ENCODE peak calls at places on chromosome 17, in seven cellular contexts. One of them, this sample, is unnamed.

GRCh38 chr17:21301593-21302550 is 17.4 kb downstream of the MAP2K3 start:
- DNase-seq in CD4-positive, alpha-beta memory T cell: no peak
- DNase-seq in activated T-helper 2 cell treated with anti-CD3 and anti-CD28 coated beads, Interferon-gamma antibody, Interleukin-2, Interleukin-4, amounts not matched to agents 10 μg/mL and 5 μg/mL and 100 μg/mL, durations not matched to agents 14 hours and 24 hours and 36 hours: no peak
- DNase-seq in T-helper 1 cell: no peak
- DNase-seq in Right ventricle myocardium superior: peak
- DNase-seq in NCI-H1417: no peak
- DNase-seq in naive B cell: no peak
- DNase-seq in this sample: no peak

GRCh38 chr17:43468746-43469544 is 14.8 kb upstream of the DHX8 start:
- DNase-seq in CD4-positive, alpha-beta memory T cell: no peak
- DNase-seq in activated T-helper 2 cell treated with anti-CD3 and anti-CD28 coated beads, Interferon-gamma antibody, Interleukin-2, Interleukin-4, amounts not matched to agents 10 μg/mL and 5 μg/mL and 100 μg/mL, durations not matched to agents 14 hours and 24 hours and 36 hours: no peak
- DNase-seq in T-helper 1 cell: no peak
- DNase-seq in Right ventricle myocardium superior: no peak
- DNase-seq in NCI-H1417: no peak
- DNase-seq in naive B cell: no peak
- DNase-seq in this sample: no peak

GRCh38 chr17:42459256-42459982 is 741 bp downstream of the ATP6V0A1 start:
- DNase-seq in CD4-positive, alpha-beta memory T cell: no peak
- DNase-seq in activated T-helper 2 cell treated with anti-CD3 and anti-CD28 coated beads, Interferon-gamma antibody, Interleukin-2, Interleukin-4, amounts not matched to agents 10 μg/mL and 5 μg/mL and 100 μg/mL, durations not matched to agents 14 hours and 24 hours and 36 hours: no peak
- DNase-seq in T-helper 1 cell: no peak
- DNase-seq in Right ventricle myocardium superior: peak
- DNase-seq in NCI-H1417: peak
- DNase-seq in naive B cell: peak
- DNase-seq in this sample: no peak

GRCh38 chr17:70658840-70659239 is 489.5 kb downstream of the KCNJ2 start:
- DNase-seq in CD4-positive, alpha-beta memory T cell: no peak
- DNase-seq in activated T-helper 2 cell treated with anti-CD3 and anti-CD28 coated beads, Interferon-gamma antibody, Interleukin-2, Interleukin-4, amounts not matched to agents 10 μg/mL and 5 μg/mL and 100 μg/mL, durations not matched to agents 14 hours and 24 hours and 36 hours: no peak
- DNase-seq in T-helper 1 cell: no peak
- DNase-seq in Right ventricle myocardium superior: no peak
- DNase-seq in NCI-H1417: no peak
- DNase-seq in naive B cell: no peak
- DNase-seq in this sample: no peak

GRCh38 chr17:75515229-75515522 is 161 bp downstream of the CASKIN2 start:
- DNase-seq in CD4-positive, alpha-beta memory T cell: no peak
- DNase-seq in activated T-helper 2 cell treated with anti-CD3 and anti-CD28 coated beads, Interferon-gamma antibody, Interleukin-2, Interleukin-4, amounts not matched to agents 10 μg/mL and 5 μg/mL and 100 μg/mL, durations not matched to agents 14 hours and 24 hours and 36 hours: no peak
- DNase-seq in T-helper 1 cell: no peak
- DNase-seq in Right ventricle myocardium superior: no peak
- DNase-seq in NCI-H1417: no peak
- DNase-seq in naive B cell: no peak
- DNase-seq in this sample: no peak

GRCh38 chr17:63191610-63192009 is 225.6 kb downstream of the TANC2 start:
- DNase-seq in CD4-positive, alpha-beta memory T cell: no peak
- DNase-seq in activated T-helper 2 cell treated with anti-CD3 and anti-CD28 coated beads, Interferon-gamma antibody, Interleukin-2, Interleukin-4, amounts not matched to agents 10 μg/mL and 5 μg/mL and 100 μg/mL, durations not matched to agents 14 hours and 24 hours and 36 hours: no peak
- DNase-seq in T-helper 1 cell: no peak
- DNase-seq in Right ventricle myocardium superior: peak
- DNase-seq in NCI-H1417: no peak
- DNase-seq in naive B cell: peak
- DNase-seq in this sample: peak

GRCh38 chr17:27984816-27985215 is 57.7 kb upstream of the NLK start:
- DNase-seq in CD4-positive, alpha-beta memory T cell: no peak
- DNase-seq in activated T-helper 2 cell treated with anti-CD3 and anti-CD28 coated beads, Interferon-gamma antibody, Interleukin-2, Interleukin-4, amounts not matched to agents 10 μg/mL and 5 μg/mL and 100 μg/mL, durations not matched to agents 14 hours and 24 hours and 36 hours: no peak
- DNase-seq in T-helper 1 cell: no peak
- DNase-seq in Right ventricle myocardium superior: peak
- DNase-seq in NCI-H1417: no peak
- DNase-seq in naive B cell: no peak
- DNase-seq in this sample: no peak

GRCh38 chr17:70343134-70343533 is 173.8 kb downstream of the KCNJ2 start:
- DNase-seq in CD4-positive, alpha-beta memory T cell: no peak
- DNase-seq in activated T-helper 2 cell treated with anti-CD3 and anti-CD28 coated beads, Interferon-gamma antibody, Interleukin-2, Interleukin-4, amounts not matched to agents 10 μg/mL and 5 μg/mL and 100 μg/mL, durations not matched to agents 14 hours and 24 hours and 36 hours: no peak
- DNase-seq in T-helper 1 cell: no peak
- DNase-seq in Right ventricle myocardium superior: no peak
- DNase-seq in NCI-H1417: no peak
- DNase-seq in naive B cell: no peak
- DNase-seq in this sample: no peak

GRCh38 chr17:10600551-10600950 is 51.1 kb upstream of the MYH2 start:
- DNase-seq in CD4-positive, alpha-beta memory T cell: no peak
- DNase-seq in activated T-helper 2 cell treated with anti-CD3 and anti-CD28 coated beads, Interferon-gamma antibody, Interleukin-2, Interleukin-4, amounts not matched to agents 10 μg/mL and 5 μg/mL and 100 μg/mL, durations not matched to agents 14 hours and 24 hours and 36 hours: no peak
- DNase-seq in T-helper 1 cell: no peak
- DNase-seq in Right ventricle myocardium superior: no peak
- DNase-seq in NCI-H1417: no peak
- DNase-seq in naive B cell: no peak
- DNase-seq in this sample: no peak

GRCh38 chr17:59503489-59503888 is 61.9 kb upstream of the DHX40 start:
- DNase-seq in CD4-positive, alpha-beta memory T cell: no peak
- DNase-seq in activated T-helper 2 cell treated with anti-CD3 and anti-CD28 coated beads, Interferon-gamma antibody, Interleukin-2, Interleukin-4, amounts not matched to agents 10 μg/mL and 5 μg/mL and 100 μg/mL, durations not matched to agents 14 hours and 24 hours and 36 hours: no peak
- DNase-seq in T-helper 1 cell: no peak
- DNase-seq in Right ventricle myocardium superior: no peak
- DNase-seq in NCI-H1417: no peak
- DNase-seq in naive B cell: no peak
- DNase-seq in this sample: no peak

GRCh38 chr17:76272541-76273434 is 7.6 kb downstream of the UBALD2 start:
- DNase-seq in CD4-positive, alpha-beta memory T cell: no peak
- DNase-seq in activated T-helper 2 cell treated with anti-CD3 and anti-CD28 coated beads, Interferon-gamma antibody, Interleukin-2, Interleukin-4, amounts not matched to agents 10 μg/mL and 5 μg/mL and 100 μg/mL, durations not matched to agents 14 hours and 24 hours and 36 hours: no peak
- DNase-seq in T-helper 1 cell: no peak
- DNase-seq in Right ventricle myocardium superior: no peak
- DNase-seq in NCI-H1417: no peak
- DNase-seq in naive B cell: peak
- DNase-seq in this sample: no peak

GRCh38 chr17:43217614-43218087 is 6.0 kb downstream of the TMEM106A start:
- DNase-seq in CD4-positive, alpha-beta memory T cell: no peak
- DNase-seq in activated T-helper 2 cell treated with anti-CD3 and anti-CD28 coated beads, Interferon-gamma antibody, Interleukin-2, Interleukin-4, amounts not matched to agents 10 μg/mL and 5 μg/mL and 100 μg/mL, durations not matched to agents 14 hours and 24 hours and 36 hours: no peak
- DNase-seq in T-helper 1 cell: no peak
- DNase-seq in Right ventricle myocardium superior: no peak
- DNase-seq in NCI-H1417: no peak
- DNase-seq in naive B cell: no peak
- DNase-seq in this sample: no peak

GRCh38 chr17:55740515-55741352 is 10.1 kb upstream of the PCTP start:
- DNase-seq in CD4-positive, alpha-beta memory T cell: no peak
- DNase-seq in activated T-helper 2 cell treated with anti-CD3 and anti-CD28 coated beads, Interferon-gamma antibody, Interleukin-2, Interleukin-4, amounts not matched to agents 10 μg/mL and 5 μg/mL and 100 μg/mL, durations not matched to agents 14 hours and 24 hours and 36 hours: no peak
- DNase-seq in T-helper 1 cell: no peak
- DNase-seq in Right ventricle myocardium superior: no peak
- DNase-seq in NCI-H1417: no peak
- DNase-seq in naive B cell: no peak
- DNase-seq in this sample: no peak

GRCh38 chr17:45222273-45222993 is 748 bp downstream of the FMNL1 start:
- DNase-seq in CD4-positive, alpha-beta memory T cell: peak
- DNase-seq in activated T-helper 2 cell treated with anti-CD3 and anti-CD28 coated beads, Interferon-gamma antibody, Interleukin-2, Interleukin-4, amounts not matched to agents 10 μg/mL and 5 μg/mL and 100 μg/mL, durations not matched to agents 14 hours and 24 hours and 36 hours: peak
- DNase-seq in T-helper 1 cell: no peak
- DNase-seq in Right ventricle myocardium superior: peak
- DNase-seq in NCI-H1417: no peak
- DNase-seq in naive B cell: no peak
- DNase-seq in this sample: no peak

GRCh38 chr17:38324732-38325131 is 19.0 kb downstream of the GPR179 start:
- DNase-seq in CD4-positive, alpha-beta memory T cell: no peak
- DNase-seq in activated T-helper 2 cell treated with anti-CD3 and anti-CD28 coated beads, Interferon-gamma antibody, Interleukin-2, Interleukin-4, amounts not matched to agents 10 μg/mL and 5 μg/mL and 100 μg/mL, durations not matched to agents 14 hours and 24 hours and 36 hours: no peak
- DNase-seq in T-helper 1 cell: no peak
- DNase-seq in Right ventricle myocardium superior: no peak
- DNase-seq in NCI-H1417: no peak
- DNase-seq in naive B cell: no peak
- DNase-seq in this sample: no peak

GRCh38 chr17:82090549-82091263 is 7.3 kb downstream of the FASN start:
- DNase-seq in CD4-positive, alpha-beta memory T cell: no peak
- DNase-seq in activated T-helper 2 cell treated with anti-CD3 and anti-CD28 coated beads, Interferon-gamma antibody, Interleukin-2, Interleukin-4, amounts not matched to agents 10 μg/mL and 5 μg/mL and 100 μg/mL, durations not matched to agents 14 hours and 24 hours and 36 hours: no peak
- DNase-seq in T-helper 1 cell: no peak
- DNase-seq in Right ventricle myocardium superior: peak
- DNase-seq in NCI-H1417: no peak
- DNase-seq in naive B cell: no peak
- DNase-seq in this sample: peak